ENCODE peak calls at places on chromosome 1, in ten cellular contexts. K is spleen, V is GM12878, S is endothelial cell of umbilical vein, Y is transverse colon, P is prostate gland, L is HCT116, T is stomach, O is suprapubic skin, Q is sigmoid colon. H is an unnamed sample.

GRCh38 chr1:179293340-179294327 is at the start of gene SOAT1:
- DNase-seq in K (peak; percentile 98), Q (peak; percentile 97), V (peak; percentile 63), S (peak; percentile 91), T (peak; percentile 90), Y (peak; percentile 95), L (peak; percentile 79), P (peak; percentile 95), O (peak; percentile 97), H (peak; percentile 83)

GRCh38 chr1:55702064-55702463 is 486.9 kb upstream of the USP24 start:
- DNase-seq in L (peak; percentile 19), V (no peak), Q (no peak), S (peak; percentile 63), K (no peak), P (no peak), T (no peak), O (no peak), Y (no peak), H (no peak)

GRCh38 chr1:48470506-48470905 is 1.5 kb downstream of the SPATA6 start:
- DNase-seq in T (peak; percentile 57), Q (peak; percentile 79), P (peak; percentile 27), L (no peak), K (no peak), V (no peak), Y (peak; percentile 31), S (peak; percentile 37), O (no peak), H (no peak)

GRCh38 chr1:184843732-184844495 is 89.3 kb upstream of the EDEM3 start:
- DNase-seq in K (peak; percentile 82), P (no peak), O (no peak), S (no peak), Y (peak; percentile 77), L (no peak), T (peak; percentile 53), V (peak; percentile 48), Q (no peak), H (no peak)

GRCh38 chr1:24793762-24794161 is 48.5 kb downstream of the CLIC4 start:
- DNase-seq in Q (no peak), P (no peak), S (peak; percentile 61), L (no peak), O (no peak), V (no peak), K (no peak), Y (no peak), T (no peak), H (no peak)

GRCh38 chr1:178109348-178110143 is 15.6 kb downstream of the RASAL2 start:
- DNase-seq in P (no peak), L (no peak), V (no peak), S (no peak), K (no peak), O (no peak), T (no peak), Q (no peak), Y (no peak), H (no peak)

GRCh38 chr1:78369546-78369945 is 121.2 kb upstream of the PTGFR start:
- DNase-seq in K (no peak), T (no peak), S (no peak), L (no peak), P (no peak), Y (no peak), V (no peak), Q (no peak), O (no peak), H (no peak)

GRCh38 chr1:41887365-41887764 is 31.4 kb downstream of the HIVEP3 start:
- DNase-seq in Y (no peak), L (no peak), P (no peak), Q (no peak), O (no peak), S (no peak), K (no peak), V (no peak), T (no peak), H (no peak)

GRCh38 chr1:91805343-91805801 is 80.6 kb downstream of the TGFBR3 start:
- DNase-seq in P (no peak), O (no peak), Y (no peak), L (no peak), S (no peak), V (no peak), K (no peak), Q (no peak), T (no peak), H (no peak)

GRCh38 chr1:112395261-112395831 is 668 bp upstream of the CTTNBP2NL start:
- DNase-seq in S (peak; percentile 28), O (no peak), L (no peak), Q (no peak), T (no peak), Y (no peak), K (no peak), V (no peak), P (no peak), H (no peak)

GRCh38 chr1:166849135-166849534 is 9.9 kb downstream of the POGK start:
- DNase-seq in S (no peak), Y (no peak), T (no peak), L (no peak), P (no peak), V (no peak), K (no peak), Q (no peak), O (no peak), H (no peak)
- TF ChIP-seq POLR2A in S (no peak), Y (no peak), T (no peak), L (no peak), P (no peak), V (peak; percentile 20), K (no peak), Q (no peak), O (no peak), H (no peak)

GRCh38 chr1:240613353-240614142 is 1.6 kb upstream of the GREM2 start:
- DNase-seq in V (no peak), P (no peak), L (no peak), Q (no peak), T (no peak), S (no peak), K (no peak), Y (no peak), O (no peak), H (no peak)

GRCh38 chr1:240609527-240610060 is 2.4 kb downstream of the GREM2 start:
- DNase-seq in K (no peak), L (no peak), Q (no peak), S (no peak), Y (no peak), O (no peak), P (no peak), T (no peak), V (no peak), H (no peak)

GRCh38 chr1:240612811-240613210 is 856 bp upstream of the GREM2 start:
- DNase-seq in V (no peak), Y (no peak), O (no peak), L (no peak), T (no peak), S (no peak), K (no peak), Q (no peak), P (no peak), H (no peak)

GRCh38 chr1:240611228-240611618 is 732 bp downstream of the GREM2 start:
- DNase-seq in O (no peak), Q (no peak), T (no peak), P (no peak), V (no peak), L (no peak), Y (no peak), K (no peak), S (no peak), H (no peak)

GRCh38 chr1:240611619-240612490 is at the start of gene GREM2:
- DNase-seq in V (no peak), Y (peak; percentile 62), K (no peak), S (peak; percentile 5), Q (peak; percentile 83), L (no peak), O (peak; percentile 79), T (peak; percentile 58), P (peak; percentile 19), H (peak; percentile 23)
- TF ChIP-seq POLR2AphosphoS5 in V (no peak), Y (peak; percentile 59), K (no peak), S (no peak), Q (no peak), L (no peak), O (no peak), T (no peak), P (no peak), H (no peak)

GRCh38 chr1:204148098-204148406 is 3.8 kb downstream of the ETNK2 start:
- DNase-seq in P (no peak), V (no peak), O (no peak), Q (no peak), Y (no peak), L (no peak), T (no peak), S (no peak), K (no peak), H (no peak)
- H3K27me3 ChIP-seq in P (no peaks in the 10 kb centered on the region), V (peaks cover 7% of the 10 kb centered on the region), O (no peaks in the 10 kb centered on the region), Q (no peaks in the 10 kb centered on the region), Y (peaks cover 22% of the 10 kb centered on the region), L (no peaks in the 10 kb centered on the region), T (peaks cover 19% of the 10 kb centered on the region), S (no peaks in the 10 kb centered on the region), K (peaks cover 24% of the 10 kb centered on the region), H (no peaks in the 10 kb centered on the region)

GRCh38 chr1:156282143-156282478 is 514 bp downstream of the SMG5 start:
- DNase-seq in K (no peak), Y (no peak), S (peak; percentile 13), Q (no peak), L (peak; percentile 48), O (no peak), T (no peak), P (peak; percentile 36), V (no peak), H (peak; percentile 30)

GRCh38 chr1:156284762-156285161 is 637 bp downstream of the TMEM79 start:
- DNase-seq in S (no peak), T (no peak), K (peak; percentile 44), O (no peak), Y (no peak), L (no peak), P (no peak), V (no peak), Q (no peak), H (no peak)

GRCh38 chr1:156284112-156284511 is at the start of gene TMEM79:
- DNase-seq in L (no peak), T (no peak), O (no peak), Q (no peak), K (peak; percentile 9), V (no peak), S (no peak), P (peak; percentile 67), Y (peak; percentile 40), H (no peak)

GRCh38 chr1:156281281-156282142 is 1.1 kb downstream of the SMG5 start:
- DNase-seq in P (no peak), Q (no peak), L (no peak), Y (no peak), V (no peak), O (no peak), K (no peak), S (no peak), T (no peak), H (no peak)

DNA sequence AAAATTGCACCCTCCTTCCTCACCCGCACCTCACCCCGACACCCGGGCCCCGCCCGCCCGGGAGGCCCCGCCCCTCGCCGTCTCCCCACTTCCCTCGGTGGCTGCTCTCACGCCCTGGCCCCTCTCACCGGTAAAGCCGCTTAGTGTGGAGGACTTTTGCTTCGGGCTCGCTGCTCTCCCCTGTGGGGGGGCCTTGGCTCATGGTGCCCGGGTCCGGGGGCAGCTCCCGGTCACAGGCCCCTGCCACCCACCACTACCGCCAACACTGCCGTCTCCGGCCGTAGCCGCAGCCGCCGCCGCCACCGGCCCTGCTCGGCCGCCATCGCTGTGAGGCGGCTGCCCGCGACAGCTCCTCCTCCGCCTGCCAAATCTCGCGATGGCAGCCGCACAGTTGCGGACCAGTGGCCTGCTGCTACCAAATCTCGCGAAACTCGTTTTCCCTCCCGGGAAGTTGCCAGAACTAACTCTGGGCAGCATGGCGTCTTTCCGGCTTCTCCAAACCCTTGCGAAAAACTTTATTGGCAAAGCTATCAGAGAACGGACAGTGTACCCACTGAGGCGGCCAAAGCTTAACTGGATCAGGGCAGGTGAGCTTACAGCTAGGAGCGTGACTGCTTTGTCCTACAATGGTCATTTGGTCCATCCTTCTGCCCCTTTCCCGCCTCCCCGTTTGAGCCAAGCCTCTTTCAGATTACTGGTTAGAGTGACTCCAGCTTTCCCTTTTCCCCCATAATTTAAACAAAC is at the start of gene SMG5:
- DNase-seq in T (peak; percentile 96), V (peak; percentile 96), Q (peak; percentile 99), P (peak; percentile 97), O (peak; percentile 97), Y (peak; percentile 97), K (peak; percentile 98), L (peak; percentile 98), S (peak; percentile 98), H (peak; percentile 96)
- TF ChIP-seq POLR2A in T (no peak), V (peak; percentile 100), Q (peak; percentile 61), P (peak; percentile 88), O (peak; percentile 79), Y (peak; percentile 96), K (peak; percentile 83), L (peak; percentile 74), S (peak; percentile 93), H (peak; percentile 83)

H was measured in breast epithelium.